ENCODE peak calls at places on chromosomes 6 and 20, in eight cellular contexts. R, Y, U, V, F, J, D and L are unnamed samples.

GRCh38 chr6:166778776-166779175 is 151.7 kb upstream of the RPS6KA2 start:
- DNase-seq in Y (no peak), R (no peak), J (no peak), V (no peak), F (no peak), D (no peak), U (no peak), L (no peak)

GRCh38 chr6:17220511-17220910 is 60.6 kb upstream of the RBM24 start:
- DNase-seq in V (no peak), R (no peak), Y (no peak), J (no peak), U (no peak), D (no peak), F (no peak), L (no peak)

GRCh38 chr20:48166082-48166835 is 381.0 kb upstream of the SULF2 start:
- DNase-seq in F (no peak), U (no peak), J (no peak), V (no peak), R (no peak), Y (no peak), D (no peak), L (no peak)

GRCh38 chr6:19719691-19720127 is 117.5 kb upstream of the ID4 start:
- DNase-seq in R (peak; percentile 83), J (no peak), D (peak; percentile 72), U (no peak), Y (peak; percentile 54), V (no peak), F (peak; percentile 58), L (peak; percentile 24)

GRCh38 chr6:25009351-25009750 is 73.6 kb upstream of the RIPOR2 start:
- DNase-seq in D (no peak), J (no peak), R (no peak), U (no peak), F (no peak), V (no peak), Y (no peak), L (no peak)

GRCh38 chr6:162722633-162723032 is 4.9 kb downstream of the PRKN start:
- DNase-seq in Y (no peak), J (no peak), R (no peak), V (no peak), U (no peak), D (no peak), F (no peak), L (no peak)

GRCh38 chr6:156107514-156108150 is 652.0 kb upstream of the NOX3 start:
- DNase-seq in U (peak; percentile 2), Y (no peak), D (no peak), R (no peak), J (no peak), F (no peak), V (no peak), L (no peak)

GRCh38 chr20:17995967-17996819 is 27.4 kb downstream of the MGME1 start:
- DNase-seq in D (peak; percentile 61), U (peak; percentile 56), R (peak; percentile 88), F (no peak), J (no peak), V (peak; percentile 46), Y (peak; percentile 52), L (peak; percentile 84)

GRCh38 chr20:52823303-52823702 is 148.9 kb upstream of the TSHZ2 start:
- DNase-seq in Y (no peak), U (no peak), R (no peak), V (no peak), D (no peak), J (no peak), F (no peak), L (no peak)

GRCh38 chr6:51273228-51273961 is 454.7 kb downstream of the TFAP2B start:
- DNase-seq in Y (no peak), U (no peak), J (no peak), F (no peak), D (no peak), V (no peak), R (no peak), L (no peak)

GRCh38 chr6:79756496-79756895 is 125.4 kb downstream of the SH3BGRL2 start:
- DNase-seq in F (no peak), Y (no peak), J (no peak), U (no peak), R (no peak), V (no peak), D (no peak), L (no peak)

GRCh38 chr6:155142902-155143609 is 120.8 kb upstream of the CLDN20 start:
- DNase-seq in V (no peak), D (no peak), J (no peak), Y (no peak), F (no peak), U (no peak), R (peak; percentile 53), L (no peak)

GRCh38 chr20:57566803-57567459 is 6.0 kb downstream of the PCK1 start:
- DNase-seq in D (no peak), J (no peak), V (no peak), R (no peak), Y (no peak), U (no peak), F (no peak), L (no peak)

GRCh38 chr6:144285798-144286502 is 815 bp downstream of the UTRN start:
- DNase-seq in F (peak; percentile 52), D (peak; percentile 83), Y (peak; percentile 35), U (no peak), R (peak; percentile 74), J (no peak), V (peak; percentile 74), L (no peak)

GRCh38 chr6:147204843-147205311 is 660 bp downstream of the STXBP5 start:
- DNase-seq in R (peak; percentile 54), F (no peak), J (no peak), V (no peak), D (no peak), U (no peak), Y (no peak), L (peak; percentile 46)

GRCh38 chr6:109300874-109301273 is 81.4 kb downstream of the CD164 start:
- DNase-seq in V (no peak), D (no peak), Y (no peak), J (no peak), R (no peak), F (no peak), U (no peak), L (peak; percentile 58)

GRCh38 chr20:53468583-53468982 is 125.1 kb downstream of the ZNF217 start:
- DNase-seq in U (no peak), D (no peak), V (no peak), Y (no peak), F (no peak), R (no peak), J (no peak), L (no peak)

GRCh38 chr6:158038291-158039177 is 56.9 kb downstream of the SYNJ2 start:
- DNase-seq in D (no peak), V (no peak), Y (no peak), R (no peak), U (no peak), F (no peak), J (no peak), L (no peak)

GRCh38 chr20:59207742-59208357 is 44.2 kb downstream of the ZNF831 start:
- DNase-seq in U (peak; percentile 2), D (peak; percentile 71), V (peak; percentile 61), J (peak; percentile 30), R (peak; percentile 56), F (peak; percentile 28), Y (no peak), L (peak; percentile 27)

GRCh38 chr6:47414517-47415167 is 62.9 kb upstream of the CD2AP start:
- DNase-seq in V (peak; percentile 15), R (peak; percentile 72), J (peak; percentile 37), Y (no peak), D (no peak), F (no peak), U (no peak), L (peak; percentile 5)

GRCh38 chr6:152863618-152864326 is 113.2 kb downstream of the VIP start:
- DNase-seq in Y (peak; percentile 32), R (peak; percentile 75), D (peak; percentile 83), U (peak; percentile 32), V (peak; percentile 73), J (peak; percentile 40), F (peak; percentile 65), L (peak; percentile 88)

GRCh38 chr6:166393535-166393823 is 10.7 kb upstream of the MPC1 start:
- DNase-seq in Y (no peak), D (no peak), F (no peak), U (no peak), V (no peak), R (no peak), J (no peak), L (no peak)

GRCh38 chr6:97203343-97203742 is 79.7 kb downstream of the MMS22L start:
- DNase-seq in V (no peak), Y (no peak), R (no peak), D (no peak), F (no peak), U (no peak), J (no peak), L (no peak)

GRCh38 chr6:111871725-111872520 is 1.3 kb downstream of the FYN start:
- DNase-seq in V (peak; percentile 45), R (peak; percentile 59), F (peak; percentile 37), U (peak; percentile 26), D (peak; percentile 45), Y (no peak), J (no peak), L (peak; percentile 72)

GRCh38 chr6:50657513-50657912 is 55.8 kb upstream of the TFAP2D start:
- DNase-seq in R (no peak), D (no peak), J (no peak), U (no peak), F (no peak), V (no peak), Y (no peak), L (no peak)

GRCh38 chr6:34393191-34393967 is 910 bp upstream of the NUDT3 start:
- DNase-seq in D (no peak), V (no peak), J (no peak), U (peak; percentile 46), R (no peak), Y (no peak), F (no peak), L (peak; percentile 49)

GRCh38 chr6:144410059-144410458 is 124.9 kb downstream of the UTRN start:
- DNase-seq in V (no peak), U (no peak), J (no peak), F (no peak), Y (no peak), D (no peak), R (no peak), L (no peak)

GRCh38 chr20:42701948-42702347 is 487.8 kb downstream of the PTPRT start:
- DNase-seq in Y (no peak), R (no peak), V (no peak), J (no peak), D (no peak), U (no peak), F (no peak), L (no peak)

GRCh38 chr20:56245761-56246160 is 2.8 kb upstream of the MC3R start:
- DNase-seq in Y (no peak), U (no peak), F (no peak), R (peak; percentile 21), J (no peak), D (no peak), V (no peak), L (no peak)

GRCh38 chr6:13710552-13711383 is 867 bp downstream of the RANBP9 start:
- DNase-seq in R (peak; percentile 62), F (peak; percentile 42), U (peak; percentile 6), D (peak; percentile 73), V (peak; percentile 27), J (no peak), Y (no peak), L (peak; percentile 47)

GRCh38 chr20:4681971-4682370 is 39.7 kb upstream of the PRND start:
- DNase-seq in J (no peak), V (no peak), R (peak; percentile 71), U (no peak), F (no peak), D (no peak), Y (peak; percentile 82), L (peak; percentile 85)

GRCh38 chr6:39849764-39850163 is 57.6 kb downstream of the DAAM2 start:
- DNase-seq in D (no peak), J (no peak), F (no peak), V (no peak), R (no peak), U (no peak), Y (no peak), L (no peak)

GRCh38 chr6:11197175-11197535 is 35.3 kb downstream of the NEDD9 start:
- DNase-seq in U (no peak), D (no peak), J (no peak), V (no peak), Y (peak; percentile 64), R (peak; percentile 59), F (no peak), L (peak; percentile 67)

GRCh38 chr6:43256670-43257664 is 13.7 kb downstream of the TTBK1 start:
- DNase-seq in J (no peak), Y (no peak), V (no peak), F (no peak), D (no peak), U (no peak), R (no peak), L (no peak)